ENCODE peak calls at places on chromosomes 1 and 21, in six cellular contexts. One of them, this sample, is unnamed.

GRCh38 chr1:208007319-208007937 is 96.5 kb upstream of the CD34 start:
- DNase-seq in naive thymus-derived CD4-positive, alpha-beta T cell: no peak
- DNase-seq in mammary epithelial cell: no peak
- DNase-seq in stimulated activated CD4-positive, alpha-beta T cell treated with anti-CD3 and anti-CD28 coated beads, Interleukin-2, amount 100 ng/mL, for 48 hours: no peak
- DNase-seq in iris pigment epithelial cell: no peak
- DNase-seq in activated CD8-positive, alpha-beta memory T cell treated with anti-CD3 and anti-CD28 coated beads, Interleukin-2, amount 50 U/mL, for 4 hours: no peak
- DNase-seq in this sample: no peak

GRCh38 chr21:15421947-15422346 is 307.8 kb upstream of the USP25 start:
- DNase-seq in naive thymus-derived CD4-positive, alpha-beta T cell: no peak
- DNase-seq in mammary epithelial cell: peak
- DNase-seq in stimulated activated CD4-positive, alpha-beta T cell treated with anti-CD3 and anti-CD28 coated beads, Interleukin-2, amount 100 ng/mL, for 48 hours: no peak
- DNase-seq in iris pigment epithelial cell: no peak
- DNase-seq in activated CD8-positive, alpha-beta memory T cell treated with anti-CD3 and anti-CD28 coated beads, Interleukin-2, amount 50 U/mL, for 4 hours: no peak
- DNase-seq in this sample: no peak

GRCh38 chr1:241061062-241061461 is 295.9 kb downstream of the RGS7 start:
- DNase-seq in naive thymus-derived CD4-positive, alpha-beta T cell: no peak
- DNase-seq in mammary epithelial cell: no peak
- DNase-seq in stimulated activated CD4-positive, alpha-beta T cell treated with anti-CD3 and anti-CD28 coated beads, Interleukin-2, amount 100 ng/mL, for 48 hours: no peak
- DNase-seq in iris pigment epithelial cell: no peak
- DNase-seq in activated CD8-positive, alpha-beta memory T cell treated with anti-CD3 and anti-CD28 coated beads, Interleukin-2, amount 50 U/mL, for 4 hours: no peak
- DNase-seq in this sample: no peak

GRCh38 chr1:234617986-234618725 is 8.2 kb upstream of the IRF2BP2 start:
- DNase-seq in naive thymus-derived CD4-positive, alpha-beta T cell: no peak
- DNase-seq in mammary epithelial cell: peak
- DNase-seq in stimulated activated CD4-positive, alpha-beta T cell treated with anti-CD3 and anti-CD28 coated beads, Interleukin-2, amount 100 ng/mL, for 48 hours: no peak
- DNase-seq in iris pigment epithelial cell: peak
- DNase-seq in activated CD8-positive, alpha-beta memory T cell treated with anti-CD3 and anti-CD28 coated beads, Interleukin-2, amount 50 U/mL, for 4 hours: no peak
- DNase-seq in this sample: no peak

GRCh38 chr1:11563560-11564069 is 84.7 kb downstream of the DISP3 start:
- DNase-seq in naive thymus-derived CD4-positive, alpha-beta T cell: no peak
- DNase-seq in mammary epithelial cell: peak
- DNase-seq in stimulated activated CD4-positive, alpha-beta T cell treated with anti-CD3 and anti-CD28 coated beads, Interleukin-2, amount 100 ng/mL, for 48 hours: no peak
- DNase-seq in iris pigment epithelial cell: peak
- DNase-seq in activated CD8-positive, alpha-beta memory T cell treated with anti-CD3 and anti-CD28 coated beads, Interleukin-2, amount 50 U/mL, for 4 hours: no peak
- DNase-seq in this sample: no peak

GRCh38 chr1:63041660-63042059 is 257.7 kb downstream of the ATG4C start:
- DNase-seq in naive thymus-derived CD4-positive, alpha-beta T cell: no peak
- DNase-seq in mammary epithelial cell: no peak
- DNase-seq in stimulated activated CD4-positive, alpha-beta T cell treated with anti-CD3 and anti-CD28 coated beads, Interleukin-2, amount 100 ng/mL, for 48 hours: no peak
- DNase-seq in iris pigment epithelial cell: no peak
- DNase-seq in activated CD8-positive, alpha-beta memory T cell treated with anti-CD3 and anti-CD28 coated beads, Interleukin-2, amount 50 U/mL, for 4 hours: no peak
- DNase-seq in this sample: no peak

GRCh38 chr1:9084883-9085282 is 15.4 kb upstream of the SLC2A5 start:
- DNase-seq in naive thymus-derived CD4-positive, alpha-beta T cell: no peak
- DNase-seq in mammary epithelial cell: peak
- DNase-seq in stimulated activated CD4-positive, alpha-beta T cell treated with anti-CD3 and anti-CD28 coated beads, Interleukin-2, amount 100 ng/mL, for 48 hours: no peak
- DNase-seq in iris pigment epithelial cell: no peak
- DNase-seq in activated CD8-positive, alpha-beta memory T cell treated with anti-CD3 and anti-CD28 coated beads, Interleukin-2, amount 50 U/mL, for 4 hours: no peak
- DNase-seq in this sample: no peak

GRCh38 chr1:109900489-109900888 is 10.2 kb upstream of the CSF1 start:
- DNase-seq in naive thymus-derived CD4-positive, alpha-beta T cell: no peak
- DNase-seq in mammary epithelial cell: no peak
- DNase-seq in stimulated activated CD4-positive, alpha-beta T cell treated with anti-CD3 and anti-CD28 coated beads, Interleukin-2, amount 100 ng/mL, for 48 hours: no peak
- DNase-seq in iris pigment epithelial cell: no peak
- DNase-seq in activated CD8-positive, alpha-beta memory T cell treated with anti-CD3 and anti-CD28 coated beads, Interleukin-2, amount 50 U/mL, for 4 hours: no peak
- DNase-seq in this sample: no peak

GRCh38 chr1:109615879-109616278 is 3.5 kb downstream of the GNAT2 start:
- DNase-seq in naive thymus-derived CD4-positive, alpha-beta T cell: peak
- DNase-seq in mammary epithelial cell: no peak
- DNase-seq in stimulated activated CD4-positive, alpha-beta T cell treated with anti-CD3 and anti-CD28 coated beads, Interleukin-2, amount 100 ng/mL, for 48 hours: no peak
- DNase-seq in iris pigment epithelial cell: no peak
- DNase-seq in activated CD8-positive, alpha-beta memory T cell treated with anti-CD3 and anti-CD28 coated beads, Interleukin-2, amount 50 U/mL, for 4 hours: no peak
- DNase-seq in this sample: no peak

GRCh38 chr1:233561708-233562426 is 52.0 kb upstream of the KCNK1 start:
- DNase-seq in naive thymus-derived CD4-positive, alpha-beta T cell: no peak
- DNase-seq in mammary epithelial cell: no peak
- DNase-seq in stimulated activated CD4-positive, alpha-beta T cell treated with anti-CD3 and anti-CD28 coated beads, Interleukin-2, amount 100 ng/mL, for 48 hours: no peak
- DNase-seq in iris pigment epithelial cell: no peak
- DNase-seq in activated CD8-positive, alpha-beta memory T cell treated with anti-CD3 and anti-CD28 coated beads, Interleukin-2, amount 50 U/mL, for 4 hours: no peak
- DNase-seq in this sample: no peak

GRCh38 chr1:22376546-22376945 is 75.1 kb upstream of the ZBTB40 start:
- DNase-seq in naive thymus-derived CD4-positive, alpha-beta T cell: no peak
- DNase-seq in mammary epithelial cell: no peak
- DNase-seq in stimulated activated CD4-positive, alpha-beta T cell treated with anti-CD3 and anti-CD28 coated beads, Interleukin-2, amount 100 ng/mL, for 48 hours: no peak
- DNase-seq in iris pigment epithelial cell: no peak
- DNase-seq in activated CD8-positive, alpha-beta memory T cell treated with anti-CD3 and anti-CD28 coated beads, Interleukin-2, amount 50 U/mL, for 4 hours: no peak
- DNase-seq in this sample: no peak

GRCh38 chr1:201535046-201535777 is 3.7 kb upstream of the NAV1 start:
- DNase-seq in naive thymus-derived CD4-positive, alpha-beta T cell: no peak
- DNase-seq in mammary epithelial cell: peak
- DNase-seq in stimulated activated CD4-positive, alpha-beta T cell treated with anti-CD3 and anti-CD28 coated beads, Interleukin-2, amount 100 ng/mL, for 48 hours: no peak
- DNase-seq in iris pigment epithelial cell: peak
- DNase-seq in activated CD8-positive, alpha-beta memory T cell treated with anti-CD3 and anti-CD28 coated beads, Interleukin-2, amount 50 U/mL, for 4 hours: no peak
- DNase-seq in this sample: no peak

GRCh38 chr1:115654663-115655306 is 13.0 kb downstream of the VANGL1 start:
- DNase-seq in naive thymus-derived CD4-positive, alpha-beta T cell: no peak
- DNase-seq in mammary epithelial cell: no peak
- DNase-seq in stimulated activated CD4-positive, alpha-beta T cell treated with anti-CD3 and anti-CD28 coated beads, Interleukin-2, amount 100 ng/mL, for 48 hours: no peak
- DNase-seq in iris pigment epithelial cell: peak
- DNase-seq in activated CD8-positive, alpha-beta memory T cell treated with anti-CD3 and anti-CD28 coated beads, Interleukin-2, amount 50 U/mL, for 4 hours: no peak
- DNase-seq in this sample: no peak

GRCh38 chr1:2088434-2088833 is 38.2 kb downstream of the PRKCZ start:
- DNase-seq in naive thymus-derived CD4-positive, alpha-beta T cell: no peak
- DNase-seq in mammary epithelial cell: no peak
- DNase-seq in stimulated activated CD4-positive, alpha-beta T cell treated with anti-CD3 and anti-CD28 coated beads, Interleukin-2, amount 100 ng/mL, for 48 hours: no peak
- DNase-seq in iris pigment epithelial cell: peak
- DNase-seq in activated CD8-positive, alpha-beta memory T cell treated with anti-CD3 and anti-CD28 coated beads, Interleukin-2, amount 50 U/mL, for 4 hours: no peak
- DNase-seq in this sample: no peak

GRCh38 chr1:109640285-109640865 is 15.5 kb upstream of the GSTM4 start:
- DNase-seq in naive thymus-derived CD4-positive, alpha-beta T cell: peak
- DNase-seq in mammary epithelial cell: peak
- DNase-seq in stimulated activated CD4-positive, alpha-beta T cell treated with anti-CD3 and anti-CD28 coated beads, Interleukin-2, amount 100 ng/mL, for 48 hours: peak
- DNase-seq in iris pigment epithelial cell: peak
- DNase-seq in activated CD8-positive, alpha-beta memory T cell treated with anti-CD3 and anti-CD28 coated beads, Interleukin-2, amount 50 U/mL, for 4 hours: peak
- DNase-seq in this sample: peak